ENCODE peak calls at places on chromosomes 1 and 21, in nine cellular contexts. K, T, S, R, M, U, L, B and H are unnamed samples.

GRCh38 chr21:46356005-46356338 is 32.0 kb downstream of the PCNT start:
- DNase-seq in U (no peak), R (no peak), B (no peak), L (no peak), T (no peak), K (no peak), S (no peak), M (no peak), H (no peak)

GRCh38 chr1:17192394-17193221 is 12.3 kb upstream of the PADI1 start:
- DNase-seq in K (no peak), L (no peak), U (no peak), S (no peak), B (peak; percentile 89), T (no peak), M (no peak), R (no peak), H (peak; percentile 17)

GRCh38 chr1:243842978-243843490 is 7.0 kb downstream of the AKT3 start:
- DNase-seq in T (no peak), L (peak; percentile 43), R (no peak), M (no peak), K (no peak), B (peak; percentile 37), U (no peak), S (peak; percentile 8), H (peak; percentile 81)

GRCh38 chr1:228988655-228989054 is 253.4 kb downstream of the RHOU start:
- DNase-seq in T (no peak), B (no peak), R (no peak), S (no peak), K (peak; percentile 62), M (no peak), U (no peak), L (no peak), H (no peak)

GRCh38 chr1:53467391-53467790 is 8.2 kb downstream of the DMRTB1 start:
- DNase-seq in U (no peak), B (no peak), S (no peak), K (no peak), T (no peak), L (no peak), R (no peak), M (no peak), H (no peak)

GRCh38 chr1:10866314-10867091 is 70.1 kb upstream of the CASZ1 start:
- DNase-seq in K (peak; percentile 17), T (no peak), M (peak; percentile 55), S (no peak), U (no peak), L (peak; percentile 16), R (peak; percentile 27), B (peak; percentile 28), H (peak; percentile 5)

GRCh38 chr1:178263341-178263740 is 169.4 kb downstream of the RASAL2 start:
- DNase-seq in S (no peak), U (no peak), T (no peak), K (no peak), L (no peak), R (no peak), M (no peak), B (no peak), H (no peak)

GRCh38 chr1:44894591-44894990 is 51.5 kb upstream of the PTCH2 start:
- DNase-seq in R (no peak), K (no peak), T (no peak), L (no peak), M (no peak), B (peak; percentile 72), S (no peak), U (no peak), H (peak; percentile 46)

GRCh38 chr1:11320153-11320936 is 47.3 kb downstream of the UBIAD1 start:
- DNase-seq in B (no peak), R (no peak), M (no peak), K (no peak), S (no peak), U (no peak), L (peak; percentile 11), T (no peak), H (no peak)

GRCh38 chr1:156002182-156002911 is 18.4 kb downstream of the SSR2 start:
- DNase-seq in K (no peak), M (no peak), S (no peak), B (no peak), T (no peak), L (peak; percentile 32), U (no peak), R (no peak), H (no peak)

GRCh38 chr1:87560961-87561360 is 232.3 kb downstream of the LMO4 start:
- DNase-seq in B (no peak), L (no peak), R (no peak), S (no peak), M (no peak), K (no peak), U (no peak), T (no peak), H (peak; percentile 27)

GRCh38 chr1:20787775-20788488 is 825 bp upstream of the HP1BP3 start:
- DNase-seq in B (peak; percentile 69), T (no peak), M (no peak), U (no peak), K (no peak), R (no peak), S (no peak), L (peak; percentile 56), H (peak; percentile 67)

GRCh38 chr1:161258439-161259386 is at the start of gene PCP4L1:
- DNase-seq in B (peak; percentile 63), T (peak; percentile 20), L (peak; percentile 59), R (no peak), K (peak; percentile 46), U (peak; percentile 73), M (peak; percentile 84), S (no peak), H (peak; percentile 58)

GRCh38 chr21:32653326-32653901 is 41.2 kb upstream of the CFAP298 start:
- DNase-seq in T (no peak), R (no peak), B (peak; percentile 31), U (no peak), K (no peak), M (no peak), S (no peak), L (peak; percentile 19), H (peak; percentile 47)

GRCh38 chr1:46580140-46580903 is 23.7 kb downstream of the MKNK1 start:
- DNase-seq in B (no peak), L (no peak), M (no peak), R (no peak), S (no peak), T (no peak), U (no peak), K (no peak), H (no peak)

GRCh38 chr1:178683304-178683703 is 41.7 kb upstream of the RALGPS2 start:
- DNase-seq in K (no peak), B (no peak), R (no peak), L (no peak), M (no peak), T (no peak), S (no peak), U (no peak), H (no peak)

GRCh38 chr1:24389231-24389678 is 24.3 kb downstream of the STPG1 start:
- DNase-seq in L (no peak), T (no peak), B (no peak), R (no peak), M (no peak), U (no peak), S (no peak), K (no peak), H (no peak)

GRCh38 chr1:92315766-92316413 is 17.0 kb downstream of the RPAP2 start:
- DNase-seq in M (no peak), B (no peak), T (no peak), K (no peak), L (no peak), R (no peak), S (no peak), U (no peak), H (no peak)

GRCh38 chr1:177001556-177001955 is 163.0 kb downstream of the ASTN1 start:
- DNase-seq in K (no peak), R (no peak), L (no peak), M (no peak), S (no peak), B (no peak), U (no peak), T (no peak), H (no peak)
- TF ChIP-seq CTCF in K (no peak), R (no peak), L (no peak), M (no peak), S (no peak), B (no peak), U (no peak), T (no peak), H (no peak)

DNA sequence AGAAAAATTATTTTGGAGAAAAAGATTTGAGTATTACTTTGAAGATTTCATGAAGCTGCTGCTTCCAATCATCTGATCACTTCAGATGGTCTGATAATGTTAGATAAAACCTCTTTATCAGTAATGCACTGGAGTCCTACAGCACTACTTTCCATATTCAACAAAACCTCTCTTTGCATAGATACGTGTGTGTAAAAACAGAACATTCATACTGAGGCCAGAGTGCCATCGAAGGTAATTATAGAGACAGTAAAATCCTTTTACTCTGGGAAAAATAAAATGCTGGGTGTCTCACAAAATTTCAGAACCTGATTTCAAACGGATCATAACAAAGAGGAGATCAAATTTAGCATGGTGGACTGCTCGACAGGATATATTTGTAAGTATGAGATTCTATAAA is at the start of gene RGS13:
- DNase-seq in K (no peak), R (no peak), L (no peak), T (no peak), S (no peak), B (no peak), U (no peak), M (no peak), H (no peak)
- H3K4me3 ChIP-seq in K (no peak within 1 kb of the TSS), R (no peak within 1 kb of the TSS), L (no peak within 1 kb of the TSS), T (no peak within 1 kb of the TSS), S (no peak within 1 kb of the TSS), B (no peak within 1 kb of the TSS), U (no peak within 1 kb of the TSS), M (no peak within 1 kb of the TSS), H (no peak within 1 kb of the TSS)

GRCh38 chr1:23343246-23344110 is 606 bp downstream of the HNRNPR start:
- DNase-seq in R (no peak), B (peak; percentile 73), M (no peak), T (no peak), S (peak; percentile 21), K (no peak), U (peak; percentile 89), L (peak; percentile 59), H (peak; percentile 61)
- TF ChIP-seq CTCF in R (no peak), B (no peak), M (no peak), T (no peak), S (no peak), K (no peak), U (no peak), L (no peak), H (no peak)

GRCh38 chr1:109377698-109378097 is 20.0 kb downstream of the SORT1 start:
- DNase-seq in T (no peak), L (no peak), B (no peak), R (no peak), K (no peak), U (no peak), S (no peak), M (no peak), H (no peak)

GRCh38 chr1:109369167-109369746 is 28.5 kb downstream of the SORT1 start:
- DNase-seq in T (no peak), R (no peak), S (peak; percentile 29), L (no peak), M (no peak), U (no peak), K (no peak), B (no peak), H (no peak)

GRCh38 chr1:109370712-109371270 is 26.9 kb downstream of the SORT1 start:
- DNase-seq in U (no peak), M (no peak), S (peak; percentile 32), B (peak; percentile 77), T (no peak), L (no peak), R (no peak), K (no peak), H (peak; percentile 89)

GRCh38 chr1:109371271-109371739 is 26.4 kb downstream of the SORT1 start:
- DNase-seq in K (no peak), B (peak; percentile 48), T (no peak), L (no peak), M (no peak), U (no peak), S (peak; percentile 41), R (no peak), H (peak; percentile 72)

GRCh38 chr1:109373051-109373593 is 24.6 kb downstream of the SORT1 start:
- DNase-seq in L (no peak), B (no peak), T (no peak), S (no peak), K (no peak), R (no peak), U (no peak), M (no peak), H (no peak)
- H3K4me3 ChIP-seq in L (no peak overlapping the region), B (no peak overlapping the region), T (no peak overlapping the region), S (no peak overlapping the region), K (no peak overlapping the region), R (no peak overlapping the region), U (no peak overlapping the region), M (no peak overlapping the region), H (no peak overlapping the region)